ENCODE peak calls at places on chromosomes 7 and 10, in five cellular contexts. F is HepG2, L is GM12878, W is GM23338, C is K562. Z is an unnamed sample.

GRCh38 chr10:29501692-29502091 is 133.1 kb downstream of the SVIL start:
- DNase-seq in C (no peak), L (no peak), F (no peak), W (no peak), Z (peak)

GRCh38 chr10:30111340-30111980 is 52.1 kb upstream of the JCAD start:
- DNase-seq in F (no peak), L (no peak), C (no peak), W (no peak), Z (no peak)

GRCh38 chr7:24417526-24418120 is 133.6 kb downstream of the NPY start:
- DNase-seq in L (no peak), F (peak), C (no peak), W (no peak), Z (no peak)

GRCh38 chr10:23523251-23523650 is 84.4 kb downstream of the OTUD1 start:
- DNase-seq in C (no peak), L (no peak), W (no peak), F (peak), Z (no peak)

GRCh38 chr7:141654551-141654950 is 47.4 kb downstream of the DENND11 start:
- DNase-seq in L (peak), W (peak), C (peak), F (peak), Z (peak)

GRCh38 chr10:86693289-86693688 is 25.0 kb downstream of the LDB3 start:
- DNase-seq in C (no peak), F (no peak), L (no peak), W (no peak), Z (no peak)

GRCh38 chr10:102113261-102113955 is 6.8 kb downstream of the LDB1 start:
- DNase-seq in L (no peak), W (no peak), F (no peak), C (no peak), Z (no peak)

GRCh38 chr7:129646369-129647021 is 35.0 kb downstream of the NRF1 start:
- DNase-seq in F (no peak), C (no peak), L (no peak), W (peak), Z (no peak)

GRCh38 chr10:86321568-86321967 is 45.0 kb downstream of the GRID1 start:
- DNase-seq in C (no peak), W (no peak), F (no peak), L (no peak), Z (no peak)

GRCh38 chr7:34846976-34847375 is 189.0 kb downstream of the NPSR1 start:
- DNase-seq in F (no peak), W (no peak), C (no peak), L (no peak), Z (no peak)

GRCh38 chr7:2645274-2645868 is 13.6 kb downstream of the TTYH3 start:
- DNase-seq in C (no peak), L (no peak), W (peak), F (no peak), Z (no peak)

GRCh38 chr7:336810-337566 is 47.0 kb downstream of the FOXL3 start:
- DNase-seq in C (no peak), F (no peak), L (no peak), W (no peak), Z (no peak)

GRCh38 chr10:3935141-3935540 is 150.1 kb upstream of the KLF6 start:
- DNase-seq in C (no peak), F (no peak), W (no peak), L (peak), Z (no peak)

GRCh38 chr7:18064242-18064838 is 36.7 kb upstream of the PRPS1L1 start:
- DNase-seq in C (peak), L (no peak), W (peak), F (peak), Z (peak)

GRCh38 chr7:115004121-115004520 is 82.2 kb downstream of the MDFIC start:
- DNase-seq in C (no peak), L (no peak), W (no peak), F (no peak), Z (no peak)

GRCh38 chr7:21064698-21065648 is 278.3 kb upstream of the SP8 start:
- DNase-seq in C (no peak), F (peak), L (no peak), W (no peak), Z (peak)

GRCh38 chr10:18607503-18607902 is 43.9 kb downstream of the NSUN6 start:
- DNase-seq in C (peak), F (peak), W (no peak), L (no peak), Z (peak)

GRCh38 chr7:152464312-152465117 is 28.7 kb upstream of the KMT2C start:
- DNase-seq in W (peak), L (no peak), C (peak), F (peak), Z (peak)

GRCh38 chr10:80408198-80409085 is at the start of gene PRXL2A:
- DNase-seq in L (no peak), C (peak), F (peak), W (peak), Z (peak)

GRCh38 chr10:32150532-32151101 is 94.4 kb upstream of the KIF5B start:
- DNase-seq in C (no peak), F (no peak), L (no peak), W (no peak), Z (no peak)

GRCh38 chr7:24619978-24620377 is 46.7 kb downstream of the PALS2 start:
- DNase-seq in W (peak), L (no peak), C (no peak), F (no peak), Z (no peak)

GRCh38 chr7:127393370-127394058 is 1.0 kb upstream of the ZNF800 start:
- DNase-seq in W (peak), C (no peak), L (no peak), F (no peak), Z (no peak)

GRCh38 chr7:2668401-2668800 is 19.6 kb upstream of the AMZ1 start:
- DNase-seq in W (no peak), L (no peak), F (no peak), C (no peak), Z (peak)

DNA sequence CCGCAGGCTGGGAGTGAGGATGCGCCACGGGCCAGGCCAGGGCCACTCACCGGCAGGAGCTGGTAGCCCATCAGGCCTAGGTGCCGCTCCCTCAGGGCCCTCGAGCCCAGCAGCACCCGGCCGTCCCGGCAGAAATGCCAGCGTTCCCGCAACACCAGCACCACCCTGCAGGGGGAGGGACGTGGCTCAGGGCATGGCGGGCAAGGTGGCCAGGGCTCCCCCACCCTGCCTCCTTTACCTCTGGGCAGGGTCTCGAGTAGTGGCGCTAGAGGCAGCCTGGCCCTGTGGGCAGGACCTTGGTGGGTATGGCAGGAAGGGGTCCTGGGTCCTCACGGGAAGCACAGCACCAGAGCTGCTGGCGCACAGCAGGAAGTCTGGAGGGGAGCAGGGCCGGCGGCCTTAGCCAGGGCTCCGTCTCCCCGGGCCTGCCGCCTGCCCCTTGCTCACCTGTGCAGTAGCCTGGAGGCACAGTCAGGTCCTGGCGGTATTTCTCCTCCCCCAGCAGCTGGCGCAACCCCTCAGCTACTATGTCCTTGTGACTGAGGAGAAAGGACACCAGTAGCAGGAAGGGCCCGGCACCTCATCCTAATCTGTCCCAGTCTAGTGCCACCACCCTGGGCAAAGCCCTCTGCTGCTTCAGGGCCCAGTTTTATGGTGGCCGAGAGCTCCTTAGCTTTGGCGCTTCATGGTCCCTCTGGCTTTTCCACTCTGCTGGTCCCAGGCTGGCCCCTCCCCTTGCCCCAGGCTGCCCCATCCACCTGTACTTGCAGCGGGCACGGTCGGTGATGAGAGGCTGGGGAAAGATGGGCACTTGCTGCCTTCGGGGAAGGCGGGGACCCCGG is 3.5 kb downstream of the FASTK start:
- DNase-seq in L (no peak), W (peak), F (no peak), C (peak), Z (peak)
- TF ChIP-seq JUNB in L (no peak), W (no peak), F (no peak), C (no peak), Z (no peak)

DNA sequence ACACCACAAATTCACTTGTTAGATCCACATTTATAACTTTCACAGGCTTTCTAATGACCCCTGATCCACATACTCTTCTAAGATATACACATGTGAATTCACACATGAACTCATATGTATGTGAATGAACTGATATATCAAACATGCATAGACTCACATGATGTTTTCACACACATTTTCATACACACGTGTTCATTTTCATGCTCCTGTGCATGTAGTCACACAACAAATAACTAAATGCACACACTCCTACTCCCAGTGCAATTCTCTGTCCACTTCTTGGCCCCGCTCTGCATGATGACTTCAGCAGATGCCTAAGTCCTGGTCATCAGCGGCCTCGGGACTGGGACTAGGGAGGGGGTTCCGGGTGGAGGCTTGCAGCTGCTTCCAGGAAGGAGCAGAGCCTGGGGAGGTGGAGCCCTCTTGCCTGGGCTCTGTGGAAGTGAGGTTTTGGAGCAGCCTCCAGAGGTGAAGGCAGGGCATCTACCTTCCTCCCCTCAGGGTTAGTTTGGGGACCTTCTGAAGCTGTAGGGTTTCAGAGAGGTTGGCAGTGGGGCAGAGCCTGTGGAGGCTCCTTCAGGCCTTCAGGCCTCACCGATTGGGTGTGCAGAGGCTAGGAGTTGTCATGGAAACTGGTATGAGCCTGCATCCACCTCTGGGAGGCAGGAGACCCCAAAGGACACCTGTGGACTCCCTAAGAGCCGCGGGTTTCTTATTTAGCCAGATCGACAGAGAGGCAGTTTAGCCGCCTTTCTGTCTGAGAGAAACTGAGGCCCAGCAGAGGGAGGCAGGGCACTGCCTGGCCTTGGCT is 1.8 kb downstream of the LZTS2 start:
- DNase-seq in W (no peak), F (no peak), C (peak), L (no peak), Z (no peak)
- TF ChIP-seq JUNB in W (no peak), F (no peak), C (no peak), L (no peak), Z (no peak)

DNA sequence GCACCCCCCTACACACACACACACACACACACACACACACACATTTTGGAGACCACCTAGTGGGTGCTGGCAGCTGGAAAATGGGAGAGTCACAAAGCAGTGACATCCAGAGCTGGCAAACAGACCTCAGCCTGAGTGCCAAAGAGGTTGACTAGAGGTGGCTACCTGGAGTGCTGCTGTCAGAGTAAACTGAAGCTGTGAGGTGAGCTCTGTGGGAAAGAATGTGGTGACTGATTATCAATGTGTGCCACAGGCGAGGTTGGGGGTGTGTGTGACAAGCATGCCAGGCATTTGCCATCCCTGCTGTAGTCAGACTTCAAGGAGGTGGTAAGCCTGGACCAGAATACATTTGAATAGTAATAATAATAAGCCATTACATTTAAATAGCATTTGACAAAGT is 120.6 kb downstream of the SLIT1 start:
- DNase-seq in F (no peak), L (no peak), W (no peak), C (no peak), Z (no peak)
- TF ChIP-seq JUNB in F (no peak), L (no peak), W (no peak), C (no peak), Z (no peak)

GRCh38 chr10:11443468-11444147 is 167.8 kb downstream of the USP6NL start:
- DNase-seq in C (no peak), W (no peak), F (no peak), L (no peak), Z (no peak)

GRCh38 chr10:11444531-11445228 is 166.8 kb downstream of the USP6NL start:
- DNase-seq in L (no peak), F (no peak), C (no peak), W (no peak), Z (no peak)

GRCh38 chr10:11442001-11442773 is 169.3 kb downstream of the USP6NL start:
- DNase-seq in C (no peak), L (no peak), W (no peak), F (no peak), Z (no peak)

GRCh38 chr10:11446133-11446532 is 165.3 kb downstream of the USP6NL start:
- DNase-seq in L (no peak), W (no peak), F (no peak), C (no peak), Z (no peak)

DNA sequence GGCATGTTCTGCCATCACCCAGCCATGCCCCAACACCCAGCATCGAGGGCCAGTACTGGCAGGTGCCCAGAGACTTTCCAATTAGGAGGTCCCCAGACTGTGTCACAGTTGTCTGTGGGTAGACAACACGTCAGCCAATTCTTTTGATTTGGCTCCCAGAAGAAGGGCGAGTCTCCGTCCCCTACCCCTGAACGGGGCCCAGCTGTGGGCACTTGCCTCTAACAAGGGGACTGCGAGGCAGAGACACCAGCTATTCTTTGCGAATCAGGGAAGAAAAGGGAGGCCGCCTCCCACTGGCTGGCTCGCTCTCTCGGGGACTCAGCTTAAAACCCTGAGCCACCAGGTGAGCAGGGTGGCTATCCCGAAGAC is 167.3 kb downstream of the USP6NL start:
- DNase-seq in W (no peak), L (no peak), C (no peak), F (no peak), Z (no peak)
- TF ChIP-seq JUNB in W (no peak), L (no peak), C (no peak), F (no peak), Z (no peak)

DNA sequence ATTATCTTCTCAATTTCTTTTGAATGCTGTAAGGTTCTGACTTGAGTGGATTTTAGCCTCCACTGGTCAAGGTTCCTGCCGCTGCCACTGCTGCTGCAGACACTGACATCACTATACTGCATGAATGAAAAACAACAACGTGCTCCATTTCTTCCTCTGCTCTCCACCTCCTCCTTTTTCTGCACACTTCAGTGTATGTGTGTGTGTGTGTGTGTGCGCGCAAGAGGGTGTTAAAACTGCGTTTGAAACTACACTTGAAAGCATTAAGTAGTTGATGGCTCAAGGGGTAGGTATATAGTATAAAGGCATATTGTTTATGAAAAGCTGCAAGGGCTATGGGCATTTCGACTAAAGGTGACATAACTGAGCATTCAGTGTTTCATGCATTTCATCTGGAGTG is 3.5 kb downstream of the GLCCI1 start:
- DNase-seq in F (no peak), W (peak), L (no peak), C (no peak), Z (no peak)
- TF ChIP-seq JUNB in F (no peak), W (no peak), L (peak), C (no peak), Z (no peak)

GRCh38 chr10:11179231-11180105 is 161.8 kb downstream of the CELF2 start:
- DNase-seq in C (no peak), W (no peak), L (no peak), F (no peak), Z (no peak)

GRCh38 chr10:11184093-11184492 is 166.4 kb downstream of the CELF2 start:
- DNase-seq in F (no peak), C (no peak), L (no peak), W (no peak), Z (no peak)

GRCh38 chr10:11180228-11180627 is 162.6 kb downstream of the CELF2 start:
- DNase-seq in W (no peak), C (peak), L (no peak), F (no peak), Z (no peak)

GRCh38 chr10:11183000-11183399 is 165.3 kb downstream of the CELF2 start:
- DNase-seq in L (no peak), C (no peak), W (no peak), F (no peak), Z (no peak)

DNA sequence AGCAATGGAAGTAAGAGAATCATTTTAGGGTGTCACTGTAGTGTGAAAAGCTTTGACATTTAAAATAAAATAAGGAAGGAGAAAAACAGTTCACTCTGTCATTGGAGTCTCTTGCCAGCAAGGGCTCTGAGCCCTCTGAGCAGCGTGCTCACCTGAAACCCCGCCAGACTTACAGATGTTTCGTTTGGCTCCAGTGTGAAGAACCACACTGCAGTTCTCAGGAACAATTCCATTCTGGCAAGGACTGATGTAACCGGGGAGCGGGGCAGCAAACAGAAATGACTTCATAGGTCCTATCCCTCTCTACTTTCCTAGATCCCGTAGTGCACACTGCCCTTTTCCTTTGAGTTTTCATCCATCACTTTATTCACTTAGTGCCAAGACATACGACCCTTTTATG is 164.3 kb downstream of the CELF2 start:
- DNase-seq in L (no peak), F (no peak), W (no peak), C (no peak), Z (no peak)
- TF ChIP-seq JUNB in L (no peak), F (no peak), W (no peak), C (no peak), Z (no peak)

GRCh38 chr7:49926720-49927119 is 153.3 kb downstream of the VWC2 start:
- DNase-seq in C (no peak), W (no peak), F (no peak), L (no peak), Z (no peak)

GRCh38 chr7:49927581-49927980 is 154.1 kb downstream of the VWC2 start:
- DNase-seq in W (no peak), C (no peak), F (no peak), L (no peak), Z (no peak)

GRCh38 chr7:49931627-49932026 is 158.2 kb downstream of the VWC2 start:
- DNase-seq in W (no peak), F (no peak), L (no peak), C (no peak), Z (no peak)

GRCh38 chr7:49928787-49929186 is 155.3 kb downstream of the VWC2 start:
- DNase-seq in W (no peak), F (no peak), L (no peak), C (no peak), Z (no peak)
- TF ChIP-seq JUNB in W (no peak), F (no peak), L (no peak), C (no peak), Z (no peak)

GRCh38 chr10:129741978-129742741 is 221.9 kb downstream of the EBF3 start:
- DNase-seq in L (no peak), F (no peak), C (no peak), W (no peak), Z (no peak)
- TF ChIP-seq JUNB in L (no peak), F (no peak), C (no peak), W (no peak), Z (no peak)